ENCODE peak calls at places on chromosomes 6 and 20, in seven cellular contexts. W is adrenal gland, O is astrocyte of the cerebellum, Y is RWPE1, E is astrocyte of the spinal cord, G is epithelial cell of esophagus, K is MM.1S. H is an unnamed sample.

GRCh38 chr20:62367136-62367482 is at the start of gene LAMA5:
- DNase-seq in O (no peak), K (peak), E (no peak), G (no peak), W (peak), Y (peak), H (no peak)

GRCh38 chr6:157763129-157763893 is 59.7 kb upstream of the SNX9 start:
- DNase-seq in K (peak), W (peak), G (peak), Y (peak), E (peak), O (peak), H (no peak)

GRCh38 chr6:109255946-109256628 is 126.2 kb downstream of the CD164 start:
- DNase-seq in E (peak), W (no peak), K (no peak), G (no peak), O (no peak), Y (no peak), H (no peak)

GRCh38 chr20:38214871-38215788 is 45.4 kb downstream of the KIAA1755 start:
- DNase-seq in K (no peak), Y (no peak), G (no peak), E (no peak), W (no peak), O (no peak), H (no peak)

GRCh38 chr6:156943816-156944215 is 166.6 kb downstream of the ARID1B start:
- DNase-seq in Y (no peak), E (no peak), G (peak), W (no peak), K (no peak), O (no peak), H (no peak)

GRCh38 chr6:106360989-106361430 is 493 bp downstream of the CRYBG1 start:
- DNase-seq in K (no peak), E (no peak), O (no peak), W (no peak), Y (peak), G (peak), H (no peak)

GRCh38 chr6:82371799-82372508 is 8.3 kb downstream of the TPBG start:
- DNase-seq in W (no peak), G (peak), E (peak), Y (no peak), K (no peak), O (no peak), H (no peak)

GRCh38 chr6:46053034-46053933 is 37.6 kb upstream of the CLIC5 start:
- DNase-seq in W (peak), Y (no peak), O (no peak), G (no peak), E (no peak), K (no peak), H (no peak)

GRCh38 chr6:149140137-149140909 is 177.2 kb upstream of the TAB2 start:
- DNase-seq in O (no peak), E (no peak), Y (no peak), W (no peak), K (no peak), G (no peak), H (no peak)

GRCh38 chr6:18100296-18100695 is 22.2 kb downstream of the NHLRC1 start:
- DNase-seq in Y (no peak), K (no peak), W (no peak), O (no peak), G (no peak), E (no peak), H (no peak)

GRCh38 chr6:151475653-151476523 is 17.9 kb upstream of the CCDC170 start:
- DNase-seq in K (peak), O (no peak), W (peak), E (peak), Y (no peak), G (peak), H (no peak)

GRCh38 chr20:137668-138131 is 4.7 kb upstream of the DEFB126 start:
- DNase-seq in E (no peak), O (no peak), G (peak), K (peak), W (no peak), Y (no peak), H (no peak)

GRCh38 chr20:53274807-53275206 is 302.6 kb downstream of the TSHZ2 start:
- DNase-seq in E (no peak), Y (no peak), W (no peak), K (no peak), O (no peak), G (no peak), H (no peak)

GRCh38 chr20:24185801-24186200 is 197.2 kb upstream of the GGTLC1 start:
- DNase-seq in O (no peak), K (no peak), Y (no peak), W (no peak), G (no peak), E (no peak), H (no peak)

GRCh38 chr20:61907081-61907891 is 158.4 kb downstream of the TAF4 start:
- DNase-seq in O (no peak), K (no peak), E (no peak), Y (no peak), W (no peak), G (no peak), H (no peak)

GRCh38 chr6:15304337-15305078 is 58.6 kb downstream of the JARID2 start:
- DNase-seq in O (no peak), G (no peak), E (no peak), W (no peak), K (no peak), Y (no peak), H (no peak)

GRCh38 chr6:44126320-44127149 is 717 bp downstream of the MRPL14 start:
- DNase-seq in Y (peak), W (peak), O (peak), E (peak), G (peak), K (peak), H (no peak)

GRCh38 chr6:113137411-113137810 is 719.7 kb upstream of the MARCKS start:
- DNase-seq in G (no peak), Y (no peak), E (peak), K (peak), O (peak), W (peak), H (no peak)

GRCh38 chr20:23235173-23236027 is 115.2 kb upstream of the NXT1 start:
- DNase-seq in K (peak), O (no peak), W (peak), E (peak), Y (peak), G (peak), H (no peak)

GRCh38 chr20:47785900-47786762 is 850 bp upstream of the SULF2 start:
- DNase-seq in O (peak), E (peak), G (peak), K (peak), Y (peak), W (peak), H (peak)

GRCh38 chr20:47335251-47336012 is 21.1 kb downstream of the ZMYND8 start:
- DNase-seq in K (no peak), Y (no peak), O (no peak), E (no peak), W (no peak), G (no peak), H (no peak)

GRCh38 chr6:85797993-85798392 is 155.3 kb upstream of the SYNCRIP start:
- DNase-seq in G (peak), Y (no peak), W (no peak), E (no peak), O (no peak), K (no peak), H (no peak)

GRCh38 chr20:9838035-9838377 is 870 bp downstream of the PAK5 start:
- DNase-seq in W (no peak), Y (no peak), G (no peak), O (no peak), E (no peak), K (no peak), H (no peak)

GRCh38 chr6:141965016-141965545 is 167.6 kb upstream of the GJE1 start:
- DNase-seq in G (no peak), O (no peak), K (no peak), E (no peak), Y (no peak), W (no peak), H (no peak)

GRCh38 chr6:70763754-70764153 is 96.1 kb downstream of the SMAP1 start:
- DNase-seq in K (no peak), O (no peak), E (no peak), G (peak), W (no peak), Y (no peak), H (no peak)

GRCh38 chr20:23450877-23451276 is 1.8 kb downstream of the CST11 start:
- DNase-seq in W (no peak), E (no peak), G (no peak), O (no peak), Y (no peak), K (no peak), H (no peak)

GRCh38 chr6:31836676-31837611 is 9.4 kb downstream of the HSPA1B start:
- DNase-seq in W (no peak), K (peak), E (peak), Y (no peak), G (no peak), O (no peak), H (no peak)

GRCh38 chr20:64077094-64077493 is 2.2 kb downstream of the RGS19 start:
- DNase-seq in O (no peak), G (no peak), Y (no peak), K (no peak), E (no peak), W (no peak), H (no peak)

GRCh38 chr20:33259371-33259770 is 23.6 kb downstream of the BPIFA1 start:
- DNase-seq in G (no peak), O (no peak), Y (no peak), K (no peak), E (no peak), W (no peak), H (no peak)

GRCh38 chr6:47446974-47447373 is 30.6 kb upstream of the CD2AP start:
- DNase-seq in W (no peak), Y (no peak), G (peak), K (no peak), O (no peak), E (no peak), H (no peak)

GRCh38 chr6:144878577-144878976 is 593.4 kb downstream of the UTRN start:
- DNase-seq in Y (no peak), G (no peak), O (no peak), K (no peak), E (no peak), W (no peak), H (no peak)

GRCh38 chr20:17431621-17432364 is 99.4 kb downstream of the BFSP1 start:
- DNase-seq in K (peak), G (peak), O (peak), E (peak), Y (peak), W (peak), H (peak)

GRCh38 chr20:62643521-62644043 is 1.3 kb downstream of the SLCO4A1 start:
- DNase-seq in G (no peak), O (no peak), W (no peak), K (no peak), E (no peak), Y (no peak), H (no peak)

GRCh38 chr20:29873946-29874345 is 1383.5 kb upstream of the DEFB115 start:
- DNase-seq in W (peak), Y (no peak), O (no peak), K (peak), G (peak), E (peak), H (no peak)

GRCh38 chr6:54282186-54282585 is 26.1 kb upstream of the TINAG start:
- DNase-seq in E (peak), K (no peak), G (peak), W (no peak), O (no peak), Y (peak), H (peak)

GRCh38 chr6:100893743-100894142 is 12.6 kb upstream of the ASCC3 start:
- DNase-seq in G (no peak), W (no peak), Y (no peak), K (no peak), E (no peak), O (no peak), H (no peak)
- TF ChIP-seq CTCF in G (no peak), W (no peak), Y (no peak), K (no peak), E (no peak), O (no peak), H (no peak)

GRCh38 chr6:4008324-4009047 is 70.5 kb downstream of the FAM217A start:
- DNase-seq in G (peak), O (peak), K (peak), E (peak), W (no peak), Y (peak), H (peak)
- TF ChIP-seq CTCF in G (peak), O (peak), K (peak), E (peak), W (peak), Y (peak), H (peak)

GRCh38 chr6:68978411-68978810 is 343.3 kb downstream of the ADGRB3 start:
- DNase-seq in O (no peak), K (no peak), G (peak), E (no peak), W (no peak), Y (no peak), H (no peak)

GRCh38 chr6:68976260-68976659 is 341.2 kb downstream of the ADGRB3 start:
- DNase-seq in E (no peak), K (no peak), G (no peak), W (no peak), Y (peak), O (no peak), H (no peak)

GRCh38 chr6:68975064-68975463 is 340.0 kb downstream of the ADGRB3 start:
- DNase-seq in G (no peak), Y (no peak), O (no peak), E (peak), W (peak), K (no peak), H (no peak)
- TF ChIP-seq CTCF in G (peak), Y (no peak), O (peak), E (peak), W (peak), K (no peak), H (no peak)

DNA sequence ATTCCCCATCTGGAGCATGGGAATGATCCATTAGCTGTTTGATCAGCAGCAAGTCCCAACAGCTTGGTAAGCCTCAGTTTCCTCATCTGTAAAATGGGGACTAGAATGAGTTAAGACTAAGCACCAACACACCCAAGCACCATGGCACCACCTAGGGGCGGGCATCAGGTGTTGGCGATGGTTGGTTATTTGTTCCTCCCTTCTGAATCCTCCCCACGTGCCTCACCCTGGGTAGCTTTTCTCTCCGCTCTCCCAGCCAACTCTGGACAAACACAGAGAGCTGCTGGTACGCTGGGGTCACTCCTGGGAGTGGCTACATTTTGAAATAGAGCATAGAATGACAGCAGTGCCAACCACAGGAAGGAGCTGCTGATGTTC is 13.3 kb upstream of the ITPR3 start:
- DNase-seq in E (no peak), K (peak), O (no peak), W (no peak), G (peak), Y (no peak), H (no peak)
- TF ChIP-seq CTCF in E (peak), K (peak), O (peak), W (peak), G (peak), Y (no peak), H (no peak)

GRCh38 chr6:28898710-28898965 is 25.1 kb downstream of the TRIM27 start:
- DNase-seq in G (no peak), K (no peak), O (no peak), W (no peak), Y (no peak), E (no peak), H (no peak)
- TF ChIP-seq CTCF in G (no peak), K (no peak), O (no peak), W (no peak), Y (no peak), E (no peak), H (no peak)

DNA sequence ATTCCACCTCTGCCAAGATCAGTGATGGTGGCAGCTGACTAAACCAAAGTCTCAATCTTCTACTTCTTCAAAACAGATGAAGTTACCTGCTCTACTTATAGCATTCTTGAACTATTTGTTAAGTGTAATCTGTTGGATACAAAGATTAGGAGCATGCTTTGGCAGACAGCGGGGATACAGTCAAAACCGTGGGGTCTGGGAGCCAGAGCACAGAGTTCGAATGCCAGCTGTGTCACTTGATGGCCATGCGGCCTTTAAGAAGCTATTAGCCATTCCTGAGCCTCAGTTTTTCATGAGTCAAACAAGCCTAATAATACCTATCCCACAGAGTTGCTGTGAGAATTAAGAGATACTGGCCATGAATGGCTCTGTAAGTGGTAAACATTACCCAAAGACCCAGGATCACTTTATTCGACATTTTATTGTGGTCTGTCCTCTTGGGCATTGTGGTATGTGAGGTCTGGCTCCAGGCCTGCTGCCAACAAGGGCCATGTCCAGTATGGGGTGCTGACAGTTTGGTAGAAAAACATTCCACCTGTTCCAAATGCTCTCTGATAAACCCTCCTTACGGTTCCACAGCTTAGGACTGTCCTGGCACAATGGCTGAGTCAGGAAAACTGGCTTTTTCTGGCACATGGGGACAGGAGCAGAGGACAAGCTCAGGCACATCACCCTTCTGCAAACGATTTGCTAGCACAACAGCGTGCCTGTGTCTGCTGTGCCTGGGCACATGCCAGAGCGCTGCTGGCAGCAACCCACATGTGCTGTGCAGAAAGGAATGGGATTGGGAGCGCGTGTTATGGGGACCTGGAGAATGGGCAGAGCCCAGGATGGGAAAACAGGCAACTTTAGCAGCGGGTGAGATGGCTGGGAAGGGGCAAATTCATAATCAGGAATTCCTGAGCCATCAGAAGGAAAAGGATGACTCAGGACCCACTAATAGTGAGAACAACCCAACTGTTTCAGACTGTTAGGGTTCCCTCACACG is 15.7 kb upstream of the FAM83C start:
- DNase-seq in E (peak), K (no peak), Y (peak), W (no peak), G (peak), O (peak), H (no peak)
- TF ChIP-seq CTCF in E (no peak), K (no peak), Y (no peak), W (no peak), G (no peak), O (no peak), H (no peak)

DNA sequence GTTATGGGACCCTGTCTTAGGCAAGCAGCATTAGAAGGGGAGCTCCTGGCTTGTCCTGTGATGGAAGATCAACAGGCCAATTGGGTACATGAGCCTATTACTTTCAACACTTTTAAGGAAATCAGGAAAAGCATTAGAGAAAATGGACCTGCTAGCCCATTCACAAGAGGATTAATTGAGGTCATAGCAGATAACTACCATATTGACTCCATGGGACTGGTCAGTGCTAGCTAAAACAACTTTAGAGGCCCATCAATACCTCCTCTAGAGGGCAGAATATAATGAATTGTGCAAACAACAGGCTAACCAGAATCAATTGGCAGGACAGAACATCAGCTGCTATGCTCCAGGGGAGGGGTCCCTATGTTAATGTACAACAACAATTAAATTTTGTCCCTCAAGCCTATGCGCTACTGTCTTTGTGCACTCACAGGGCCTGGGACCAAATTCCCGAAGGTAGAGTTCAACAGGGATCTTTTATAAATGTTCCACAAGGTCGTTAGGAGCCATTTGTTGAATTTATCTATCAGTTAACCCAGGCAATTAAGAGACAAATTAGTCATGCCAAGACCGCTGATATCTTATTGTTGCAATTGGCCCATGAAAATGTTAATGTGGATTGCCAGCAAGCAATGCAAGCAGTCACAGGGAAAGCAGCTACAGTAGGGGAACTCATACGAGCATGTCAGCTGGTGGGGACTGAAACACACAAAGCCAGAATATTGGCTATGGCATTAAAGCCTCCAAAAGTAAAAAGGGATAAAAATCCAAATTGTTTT is 106.6 kb upstream of the BTN3A2 start:
- DNase-seq in O (no peak), E (no peak), G (peak), W (no peak), K (no peak), Y (no peak), H (no peak)
- TF ChIP-seq CTCF in O (peak), E (peak), G (peak), W (no peak), K (peak), Y (no peak), H (no peak)

GRCh38 chr6:41021832-41022231 is 17.2 kb downstream of the UNC5CL start:
- DNase-seq in E (peak), G (peak), Y (no peak), K (no peak), W (peak), O (peak), H (no peak)
- TF ChIP-seq CTCF in E (peak), G (peak), Y (no peak), K (no peak), W (peak), O (peak), H (peak)

H was measured in AG09319.